ENCODE peak calls at places on chromosomes 4 and X, in five cellular contexts. S is HCT116, N is cardiac muscle cell, W is tibial artery, A is lower lobe of right lung. Y is an unnamed sample.

GRCh38 chrX:39772057-39772832 is 325.5 kb downstream of the BCOR start:
- DNase-seq in S (no peak), W (no peak), N (peak; percentile 81), A (peak; percentile 47), Y (no peak)

GRCh38 chr4:142697928-142698327 is 148.2 kb downstream of the INPP4B start:
- DNase-seq in N (no peak), W (no peak), A (no peak), S (no peak), Y (no peak)

GRCh38 chr4:90841676-90842075 is 714.5 kb downstream of the CCSER1 start:
- DNase-seq in W (no peak), S (no peak), N (no peak), A (no peak), Y (no peak)

GRCh38 chr4:20463176-20463430 is 211.4 kb downstream of the SLIT2 start:
- DNase-seq in N (no peak), W (no peak), A (no peak), S (no peak), Y (no peak)

GRCh38 chrX:17738002-17738713 is 865 bp downstream of the SCML1 start:
- DNase-seq in A (peak; percentile 56), W (peak; percentile 77), S (no peak), N (peak; percentile 19), Y (peak; percentile 58)

GRCh38 chrX:2404816-2405215 is 96.0 kb downstream of the DHRSX start:
- DNase-seq in A (no peak), S (no peak), N (no peak), W (no peak), Y (no peak)

GRCh38 chr4:11397819-11398610 is 30.7 kb downstream of the HS3ST1 start:
- DNase-seq in A (no peak), S (no peak), N (no peak), W (no peak), Y (no peak)

GRCh38 chr4:13706716-13707115 is 79.2 kb upstream of the BOD1L1 start:
- DNase-seq in A (no peak), N (no peak), W (no peak), S (no peak), Y (no peak)

GRCh38 chr4:143381171-143382118 is 44.8 kb downstream of the GAB1 start:
- DNase-seq in N (peak; percentile 63), A (peak; percentile 63), W (peak; percentile 93), S (no peak), Y (peak; percentile 93)

GRCh38 chrX:12396584-12396983 is 258.3 kb downstream of the FRMPD4 start:
- DNase-seq in S (no peak), N (no peak), A (no peak), W (no peak), Y (no peak)

GRCh38 chr4:151184523-151185458 is 85.4 kb downstream of the RPS3A start:
- DNase-seq in S (peak; percentile 44), N (no peak), A (no peak), W (no peak), Y (no peak)

GRCh38 chr4:101187837-101188236 is 159.5 kb downstream of the PPP3CA start:
- DNase-seq in S (no peak), A (no peak), W (no peak), N (no peak), Y (no peak)

GRCh38 chrX:77628294-77629025 is 157.6 kb downstream of the ATRX start:
- DNase-seq in N (no peak), S (no peak), W (no peak), A (no peak), Y (no peak)

GRCh38 chrX:131778269-131779218 is 234.7 kb downstream of the OR13H1 start:
- DNase-seq in N (no peak), S (no peak), W (no peak), A (no peak), Y (peak; percentile 55)

GRCh38 chr4:25161599-25161960 is 1.3 kb upstream of the SEPSECS start:
- DNase-seq in S (no peak), W (no peak), A (no peak), N (no peak), Y (no peak)

GRCh38 chr4:1177274-1178141 is 5.1 kb upstream of the SPON2 start:
- DNase-seq in S (no peak), N (no peak), A (no peak), W (peak; percentile 62), Y (peak; percentile 73)

GRCh38 chr4:148795156-148795864 is 353.1 kb upstream of the NR3C2 start:
- DNase-seq in N (peak; percentile 66), W (no peak), S (no peak), A (peak; percentile 63), Y (peak; percentile 52)

GRCh38 chrX:81957900-81958545 is 756.1 kb downstream of the SH3BGRL start:
- DNase-seq in W (no peak), N (peak; percentile 37), S (no peak), A (no peak), Y (no peak)

GRCh38 chr4:64780664-64781063 is 371.4 kb upstream of the TECRL start:
- DNase-seq in W (no peak), N (no peak), A (no peak), S (no peak), Y (no peak)

DNA sequence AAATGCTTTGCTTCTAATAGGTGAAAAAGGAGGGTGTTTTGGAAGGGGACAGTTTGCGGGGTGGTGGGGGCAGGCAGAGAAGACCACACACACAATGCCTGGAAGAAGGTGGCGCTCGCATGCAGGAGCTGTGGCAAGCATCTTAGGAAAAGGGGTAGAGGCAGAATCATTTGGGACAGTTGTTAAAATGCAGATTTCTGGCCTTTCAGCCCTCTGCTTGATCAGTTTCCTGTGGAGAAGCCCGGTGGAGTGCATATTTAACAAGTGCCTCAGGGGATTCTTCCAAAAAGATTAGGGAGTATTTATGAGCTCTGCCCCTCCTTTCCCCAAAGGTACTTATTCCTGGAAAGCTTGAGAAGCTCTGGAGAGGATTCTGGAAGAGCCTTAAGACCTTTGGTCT is 4.8 kb downstream of the NOCT start:
- DNase-seq in S (no peak), W (no peak), N (no peak), A (no peak), Y (no peak)
- H3K4me1 ChIP-seq in S (peaks cover 8% of the 10 kb centered on the region), W (peaks cover under 1% of the 10 kb centered on the region), N (peaks cover 6% of the 10 kb centered on the region), A (peaks cover 15% of the 10 kb centered on the region), Y (no peaks in the 10 kb centered on the region)

DNA sequence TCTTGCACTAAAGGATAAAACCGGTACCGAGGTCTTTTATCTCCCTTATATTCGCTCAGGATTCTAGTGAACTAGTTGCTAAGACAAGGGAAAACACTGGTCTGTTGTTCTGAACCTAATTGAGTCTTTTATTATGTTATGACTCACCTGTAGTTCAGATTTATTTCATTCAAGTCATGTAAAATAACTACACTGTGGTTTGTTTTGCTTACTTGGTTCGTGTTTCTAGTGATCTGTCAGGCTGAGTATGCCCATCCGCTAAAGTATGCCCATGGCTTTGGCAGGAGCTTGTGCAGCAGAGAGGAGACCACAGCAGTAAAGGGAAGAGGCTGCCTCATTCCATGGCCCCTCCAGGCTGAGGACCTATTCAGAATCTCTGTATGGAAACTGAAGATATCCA is 126.1 kb downstream of the AFF1 start:
- DNase-seq in W (no peak), S (peak; percentile 56), A (no peak), N (no peak), Y (no peak)
- H3K27ac ChIP-seq in W (no peak overlapping the region), S (no peak overlapping the region), A (no peak overlapping the region), N (no peak overlapping the region), Y (no peak overlapping the region)

GRCh38 chr4:128832253-128832641 is 22.7 kb downstream of the JADE1 start:
- DNase-seq in N (no peak), W (no peak), A (no peak), S (no peak), Y (no peak)

GRCh38 chr4:128827280-128827679 is 17.8 kb downstream of the JADE1 start:
- DNase-seq in W (no peak), S (no peak), N (no peak), A (no peak), Y (no peak)

GRCh38 chr4:128831526-128832252 is 22.2 kb downstream of the JADE1 start:
- DNase-seq in N (no peak), A (no peak), S (no peak), W (no peak), Y (no peak)

GRCh38 chr4:128835498-128836222 is 26.2 kb downstream of the JADE1 start:
- DNase-seq in A (peak; percentile 67), S (no peak), W (peak; percentile 91), N (no peak), Y (peak; percentile 92)

DNA sequence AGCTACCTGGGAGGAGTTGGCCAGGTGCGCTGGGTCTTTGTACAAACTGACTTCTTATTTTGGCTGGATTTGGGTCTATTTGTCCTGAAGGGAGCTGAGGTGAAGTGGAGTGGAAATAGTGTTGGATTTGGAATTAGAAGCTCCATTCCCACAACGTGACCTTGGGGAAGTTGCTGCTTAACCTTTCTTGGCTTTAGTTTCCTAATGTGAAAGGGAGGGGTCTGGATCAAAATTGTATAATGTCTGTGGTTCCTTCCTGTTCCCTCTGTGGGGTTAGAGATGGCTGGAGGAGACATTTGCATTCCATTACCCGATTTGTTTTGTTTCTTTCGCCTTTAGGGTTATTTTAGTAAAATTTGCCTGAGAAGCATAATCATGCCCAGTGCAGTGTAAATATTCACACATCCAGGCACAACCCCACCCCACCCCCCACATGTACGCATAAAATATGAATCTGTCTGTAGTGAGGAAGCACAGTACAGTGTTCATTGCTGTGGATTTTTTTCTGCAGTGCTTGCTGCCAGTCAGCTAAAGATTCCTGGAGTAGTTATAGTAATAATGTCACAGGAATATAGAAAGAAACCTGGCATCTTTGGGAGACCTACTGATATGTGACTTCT is 21.5 kb downstream of the JADE1 start:
- DNase-seq in S (no peak), A (no peak), N (no peak), W (no peak), Y (peak; percentile 41)
- H3K4me1 ChIP-seq in S (no peaks in the 10 kb centered on the region), A (peaks cover 48% of the 10 kb centered on the region), N (no peaks in the 10 kb centered on the region), W (peaks cover 55% of the 10 kb centered on the region), Y (peaks cover 23% of the 10 kb centered on the region)

DNA sequence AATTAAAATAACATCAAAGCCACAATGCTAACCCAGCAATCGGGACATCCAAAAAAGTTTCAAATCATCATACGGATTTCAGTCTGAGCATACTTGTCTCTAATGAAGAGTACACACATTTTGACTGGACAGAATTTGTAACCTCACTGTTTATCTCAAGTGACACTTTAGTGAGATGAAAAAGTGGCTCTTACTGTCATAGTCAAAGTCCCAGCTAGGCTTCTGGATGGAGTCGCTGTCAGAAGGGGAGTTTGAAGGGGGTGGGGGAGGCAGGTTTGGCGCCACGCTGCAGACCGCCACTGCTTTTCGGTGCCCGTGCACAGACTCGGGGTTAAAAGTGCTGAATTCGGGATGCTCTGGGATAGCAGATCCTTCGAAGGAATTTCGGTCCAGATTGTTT is 41.0 kb upstream of the MTNR1A start:
- DNase-seq in S (no peak), N (no peak), A (no peak), W (no peak), Y (peak; percentile 31)
- H3K27ac ChIP-seq in S (no peak overlapping the region), N (no peak overlapping the region), A (no peak overlapping the region), W (no peak overlapping the region), Y (no peak overlapping the region)

GRCh38 chr4:56723201-56723605 is 42.1 kb upstream of the HOPX start:
- DNase-seq in S (no peak), N (no peak), W (no peak), A (no peak), Y (no peak)
- H3K4me1 ChIP-seq in S (no peaks in the 10 kb centered on the region), N (no peaks in the 10 kb centered on the region), W (no peaks in the 10 kb centered on the region), A (peaks cover 4% of the 10 kb centered on the region), Y (no peaks in the 10 kb centered on the region)